ENCODE peak calls at places on chromosome 18, in four cellular contexts. C is stomach, R is amygdala, Y is heart left ventricle. G is an unnamed sample.

GRCh38 chr18:59961086-59961485 is 61.3 kb downstream of the PMAIP1 start:
- DNase-seq in C (no peak), Y (no peak), R (no peak), G (peak)

GRCh38 chr18:69659142-69659651 is 258.5 kb downstream of the DOK6 start:
- DNase-seq in C (no peak), R (no peak), Y (no peak), G (no peak)

GRCh38 chr18:9722691-9723090 is 14.6 kb downstream of the RAB31 start:
- DNase-seq in R (no peak), C (peak), Y (no peak), G (peak)

GRCh38 chr18:76528477-76529432 is 33.7 kb upstream of the ZNF516 start:
- DNase-seq in C (peak), Y (peak), R (no peak), G (peak)

GRCh38 chr18:28189400-28190239 is 12.7 kb upstream of the CDH2 start:
- DNase-seq in R (no peak), Y (no peak), C (peak), G (no peak)

GRCh38 chr18:8455661-8456614 is 153.3 kb upstream of the RAB12 start:
- DNase-seq in R (no peak), C (no peak), Y (no peak), G (no peak)

GRCh38 chr18:42048150-42048549 is 93.1 kb downstream of the PIK3C3 start:
- DNase-seq in Y (no peak), R (no peak), C (no peak), G (no peak)

GRCh38 chr18:76412818-76413565 is 82.0 kb downstream of the ZNF516 start:
- DNase-seq in R (no peak), Y (no peak), C (no peak), G (no peak)

G was measured in upper lobe of left lung.